ENCODE peak calls at places on chromosome 5, in nine cellular contexts. A is WERI-Rb-1, Y is kidney, W is prostate gland, G is ascending aorta, F is bronchial epithelial cell, H is heart right ventricle, N is IMR-90, L is uterus. E is an unnamed sample.

GRCh38 chr5:131595088-131596033 is 39.7 kb downstream of the RAPGEF6 start:
- DNase-seq in A (no peak), Y (no peak), W (no peak), G (no peak), F (no peak), H (no peak), N (no peak), L (no peak), E (no peak)

GRCh38 chr5:139645495-139645871 is 2.7 kb upstream of the CXXC5 start:
- DNase-seq in A (no peak), Y (peak; percentile 7), W (no peak), G (peak; percentile 54), F (no peak), H (no peak), N (no peak), L (no peak), E (no peak)

GRCh38 chr5:44499381-44499780 is 110.2 kb upstream of the FGF10 start:
- DNase-seq in A (no peak), Y (no peak), W (no peak), G (no peak), F (no peak), H (no peak), N (no peak), L (no peak), E (no peak)

GRCh38 chr5:3301316-3301715 is 294.3 kb upstream of the IRX1 start:
- DNase-seq in A (no peak), Y (no peak), W (no peak), G (no peak), F (no peak), H (no peak), N (no peak), L (no peak), E (no peak)

GRCh38 chr5:35213608-35214007 is 16.7 kb downstream of the PRLR start:
- DNase-seq in A (no peak), Y (no peak), W (peak; percentile 32), G (no peak), F (no peak), H (no peak), N (no peak), L (no peak), E (no peak)

GRCh38 chr5:173010021-173010420 is 26.4 kb downstream of the ATP6V0E1 start:
- DNase-seq in A (no peak), Y (no peak), W (no peak), G (peak; percentile 24), F (peak; percentile 21), H (no peak), N (peak; percentile 62), L (no peak), E (peak; percentile 24)

GRCh38 chr5:62327627-62328026 is 21.6 kb downstream of the KIF2A start:
- DNase-seq in A (no peak), Y (no peak), W (no peak), G (no peak), F (no peak), H (no peak), N (no peak), L (no peak), E (peak; percentile 31)

GRCh38 chr5:172266071-172266675 is 17.4 kb downstream of the UBTD2 start:
- DNase-seq in A (no peak), Y (no peak), W (no peak), G (no peak), F (peak; percentile 29), H (no peak), N (peak; percentile 25), L (no peak), E (no peak)

GRCh38 chr5:5330723-5331530 is 91.5 kb upstream of the ICE1 start:
- DNase-seq in A (no peak), Y (no peak), W (no peak), G (no peak), F (no peak), H (no peak), N (no peak), L (no peak), E (no peak)

GRCh38 chr5:91129748-91130147 is 253.4 kb downstream of the ARRDC3 start:
- DNase-seq in A (no peak), Y (no peak), W (no peak), G (no peak), F (no peak), H (no peak), N (no peak), L (no peak), E (no peak)

GRCh38 chr5:67053229-67053628 is 143.4 kb downstream of the CD180 start:
- DNase-seq in A (no peak), Y (no peak), W (no peak), G (no peak), F (no peak), H (no peak), N (no peak), L (no peak), E (no peak)

GRCh38 chr5:172163346-172163745 is 24.7 kb downstream of the STK10 start:
- DNase-seq in A (no peak), Y (no peak), W (no peak), G (no peak), F (no peak), H (peak; percentile 54), N (peak; percentile 43), L (no peak), E (no peak)

GRCh38 chr5:37668524-37669047 is 171.3 kb downstream of the GDNF start:
- DNase-seq in A (no peak), Y (peak; percentile 61), W (peak; percentile 63), G (no peak), F (peak; percentile 98), H (no peak), N (peak; percentile 100), L (peak; percentile 40), E (peak; percentile 99)

GRCh38 chr5:145697251-145698016 is 137.7 kb downstream of the PRELID2 start:
- DNase-seq in A (peak; percentile 45), Y (no peak), W (no peak), G (no peak), F (peak; percentile 53), H (no peak), N (peak; percentile 49), L (no peak), E (peak; percentile 54)

GRCh38 chr5:10564838-10565784 is 1.2 kb downstream of the ANKRD33B start:
- DNase-seq in A (peak; percentile 41), Y (peak; percentile 83), W (no peak), G (no peak), F (no peak), H (peak; percentile 34), N (no peak), L (no peak), E (no peak)

GRCh38 chr5:134458234-134458633 is 46.6 kb upstream of the CDKN2AIPNL start:
- DNase-seq in A (no peak), Y (peak; percentile 78), W (peak; percentile 13), G (peak; percentile 82), F (peak; percentile 57), H (peak; percentile 74), N (peak; percentile 64), L (peak; percentile 45), E (no peak)

GRCh38 chr5:139064613-139065012 is 133.6 kb downstream of the SIL1 start:
- DNase-seq in A (no peak), Y (no peak), W (no peak), G (no peak), F (peak; percentile 60), H (no peak), N (no peak), L (no peak), E (no peak)

GRCh38 chr5:132260714-132261615 is 3.5 kb downstream of the PDLIM4 start:
- DNase-seq in A (peak; percentile 3), Y (peak; percentile 93), W (no peak), G (peak; percentile 83), F (peak; percentile 82), H (peak; percentile 39), N (peak; percentile 96), L (peak; percentile 87), E (peak; percentile 91)

GRCh38 chr5:11642398-11642797 is 261.8 kb downstream of the CTNND2 start:
- DNase-seq in A (no peak), Y (no peak), W (no peak), G (no peak), F (no peak), H (no peak), N (no peak), L (no peak), E (no peak)
- H3K4me3 ChIP-seq in A (no peak overlapping the region), Y (no peak overlapping the region), W (no peak overlapping the region), G (no peak overlapping the region), F (no peak overlapping the region), H (no peak overlapping the region), N (no peak overlapping the region), L (no peak overlapping the region), E (no peak overlapping the region)

DNA sequence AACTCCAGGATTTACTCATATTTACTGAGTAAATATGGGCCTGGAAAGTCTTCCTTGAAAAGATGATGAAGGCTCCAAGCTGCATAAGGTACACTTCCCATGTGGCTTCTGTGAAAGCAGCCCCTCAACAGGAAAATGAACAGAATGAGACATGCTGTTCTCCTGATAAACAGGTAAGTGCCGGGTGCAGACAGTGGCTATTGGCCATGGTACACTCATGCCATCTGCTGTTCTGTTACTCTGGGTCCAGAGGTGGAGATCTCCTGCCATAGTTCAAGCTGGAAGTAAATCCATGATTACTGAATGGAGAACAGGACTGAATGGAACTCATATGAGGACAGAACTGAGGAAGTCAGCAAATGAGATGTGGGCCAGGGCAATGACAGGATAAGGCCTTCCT is 103.6 kb downstream of the SLIT3 start:
- DNase-seq in A (no peak), Y (no peak), W (peak; percentile 36), G (no peak), F (peak; percentile 55), H (no peak), N (no peak), L (no peak), E (no peak)
- TF ChIP-seq CTCF in A (no peak), Y (peak; percentile 66), W (no peak), G (peak; percentile 8), F (peak; percentile 67), H (peak; percentile 61), N (no peak), L (no peak), E (peak; percentile 23)

GRCh38 chr5:73448451-73449136 is at the start of gene FOXD1:
- DNase-seq in A (peak; percentile 97), Y (peak; percentile 96), W (peak; percentile 23), G (peak; percentile 95), F (peak; percentile 63), H (peak; percentile 59), N (peak; percentile 97), L (peak; percentile 54), E (peak; percentile 95)

GRCh38 chr5:73445708-73446630 is 2.6 kb downstream of the FOXD1 start:
- DNase-seq in A (no peak), Y (no peak), W (no peak), G (no peak), F (no peak), H (no peak), N (no peak), L (no peak), E (no peak)

GRCh38 chr5:73446631-73447233 is 1.8 kb downstream of the FOXD1 start:
- DNase-seq in A (peak; percentile 19), Y (peak; percentile 78), W (no peak), G (no peak), F (no peak), H (no peak), N (no peak), L (no peak), E (no peak)

GRCh38 chr5:73448072-73448432 is 525 bp downstream of the FOXD1 start:
- DNase-seq in A (peak; percentile 43), Y (peak; percentile 85), W (no peak), G (peak; percentile 65), F (no peak), H (no peak), N (no peak), L (no peak), E (no peak)

GRCh38 chr5:73447234-73448071 is 1.1 kb downstream of the FOXD1 start:
- DNase-seq in A (peak; percentile 51), Y (peak; percentile 86), W (no peak), G (peak; percentile 67), F (peak; percentile 37), H (no peak), N (peak; percentile 75), L (peak; percentile 16), E (peak; percentile 51)
- H3K36me3 ChIP-seq in A (peaks cover 8% of the 10 kb centered on the region), Y (no peaks in the 10 kb centered on the region), W (no peaks in the 10 kb centered on the region), G (no peaks in the 10 kb centered on the region), F (no peaks in the 10 kb centered on the region), H (no peaks in the 10 kb centered on the region), N (peaks cover 8% of the 10 kb centered on the region), L (no peaks in the 10 kb centered on the region), E (peaks cover 12% of the 10 kb centered on the region)

GRCh38 chr5:43001748-43002147 is 38.4 kb downstream of the ANXA2R start:
- DNase-seq in A (no peak), Y (no peak), W (no peak), G (no peak), F (no peak), H (no peak), N (no peak), L (no peak), E (no peak)
- H3K4me3 ChIP-seq in A (no peak overlapping the region), Y (no peak overlapping the region), W (no peak overlapping the region), G (no peak overlapping the region), F (no peak overlapping the region), H (no peak overlapping the region), N (no peak overlapping the region), L (no peak overlapping the region), E (no peak overlapping the region)

E was measured in brain microvascular endothelial cell.